ENCODE peak calls at places on chromosomes 16 and 17, in six cellular contexts. One of them, this sample, is unnamed.

GRCh38 chr16:56781565-56781964 is 51.6 kb downstream of the NUP93 start:
- DNase-seq in uterus: no peak
- DNase-seq in A549: no peak
- DNase-seq in adrenal gland: no peak
- DNase-seq in tibial nerve: no peak
- DNase-seq in spleen: no peak
- DNase-seq in this sample: no peak

GRCh38 chr16:23729503-23730424 is 16.7 kb upstream of the ERN2 start:
- DNase-seq in uterus: no peak
- DNase-seq in A549: peak; percentile 42
- DNase-seq in adrenal gland: peak; percentile 28
- DNase-seq in tibial nerve: no peak
- DNase-seq in spleen: no peak
- DNase-seq in this sample: no peak

GRCh38 chr16:56481468-56482112 is 30.2 kb downstream of the OGFOD1 start:
- DNase-seq in uterus: no peak
- DNase-seq in A549: no peak
- DNase-seq in adrenal gland: no peak
- DNase-seq in tibial nerve: no peak
- DNase-seq in spleen: no peak
- DNase-seq in this sample: no peak

GRCh38 chr17:20080513-20080912 is 71.4 kb downstream of the SPECC1 start:
- DNase-seq in uterus: no peak
- DNase-seq in A549: no peak
- DNase-seq in adrenal gland: no peak
- DNase-seq in tibial nerve: no peak
- DNase-seq in spleen: no peak
- DNase-seq in this sample: no peak

GRCh38 chr16:10039220-10040096 is 142.8 kb downstream of the GRIN2A start:
- DNase-seq in uterus: no peak
- DNase-seq in A549: peak; percentile 38
- DNase-seq in adrenal gland: no peak
- DNase-seq in tibial nerve: no peak
- DNase-seq in spleen: no peak
- DNase-seq in this sample: peak; percentile 27

GRCh38 chr17:50817142-50817751 is 18.1 kb upstream of the WFIKKN2 start:
- DNase-seq in uterus: no peak
- DNase-seq in A549: peak; percentile 43
- DNase-seq in adrenal gland: peak; percentile 61
- DNase-seq in tibial nerve: peak; percentile 26
- DNase-seq in spleen: peak; percentile 87
- DNase-seq in this sample: peak; percentile 34

GRCh38 chr16:74565378-74565777 is 41.5 kb downstream of the GLG1 start:
- DNase-seq in uterus: no peak
- DNase-seq in A549: no peak
- DNase-seq in adrenal gland: no peak
- DNase-seq in tibial nerve: no peak
- DNase-seq in spleen: no peak
- DNase-seq in this sample: no peak

GRCh38 chr17:30964878-30965277 is 6.0 kb upstream of the RNF135 start:
- DNase-seq in uterus: no peak
- DNase-seq in A549: no peak
- DNase-seq in adrenal gland: no peak
- DNase-seq in tibial nerve: no peak
- DNase-seq in spleen: no peak
- DNase-seq in this sample: no peak

GRCh38 chr17:82399601-82400101 is 18.5 kb upstream of the HEXD start:
- DNase-seq in uterus: no peak
- DNase-seq in A549: no peak
- DNase-seq in adrenal gland: no peak
- DNase-seq in tibial nerve: no peak
- DNase-seq in spleen: no peak
- DNase-seq in this sample: no peak

GRCh38 chr16:8505327-8505991 is 84.9 kb downstream of the TMEM114 start:
- DNase-seq in uterus: no peak
- DNase-seq in A549: no peak
- DNase-seq in adrenal gland: no peak
- DNase-seq in tibial nerve: no peak
- DNase-seq in spleen: no peak
- DNase-seq in this sample: no peak

GRCh38 chr17:17706140-17707060 is 25.1 kb downstream of the RAI1 start:
- DNase-seq in uterus: no peak
- DNase-seq in A549: no peak
- DNase-seq in adrenal gland: no peak
- DNase-seq in tibial nerve: no peak
- DNase-seq in spleen: no peak
- DNase-seq in this sample: no peak
- TF ChIP-seq POLR2A in uterus: no peak
- TF ChIP-seq POLR2A in A549: no peak
- TF ChIP-seq POLR2A in adrenal gland: no peak
- TF ChIP-seq POLR2A in tibial nerve: no peak
- TF ChIP-seq POLR2A in spleen: no peak
- TF ChIP-seq POLR2A in this sample: no peak

GRCh38 chr17:66676421-66676820 is 158.5 kb upstream of the CACNG5 start:
- DNase-seq in uterus: no peak
- DNase-seq in A549: peak; percentile 92
- DNase-seq in adrenal gland: peak; percentile 35
- DNase-seq in tibial nerve: no peak
- DNase-seq in spleen: no peak
- DNase-seq in this sample: peak; percentile 3
- TF ChIP-seq CTCF in uterus: no peak
- TF ChIP-seq CTCF in A549: no peak
- TF ChIP-seq CTCF in adrenal gland: no peak
- TF ChIP-seq CTCF in tibial nerve: no peak
- TF ChIP-seq CTCF in spleen: no peak
- TF ChIP-seq CTCF in this sample: no peak

DNA sequence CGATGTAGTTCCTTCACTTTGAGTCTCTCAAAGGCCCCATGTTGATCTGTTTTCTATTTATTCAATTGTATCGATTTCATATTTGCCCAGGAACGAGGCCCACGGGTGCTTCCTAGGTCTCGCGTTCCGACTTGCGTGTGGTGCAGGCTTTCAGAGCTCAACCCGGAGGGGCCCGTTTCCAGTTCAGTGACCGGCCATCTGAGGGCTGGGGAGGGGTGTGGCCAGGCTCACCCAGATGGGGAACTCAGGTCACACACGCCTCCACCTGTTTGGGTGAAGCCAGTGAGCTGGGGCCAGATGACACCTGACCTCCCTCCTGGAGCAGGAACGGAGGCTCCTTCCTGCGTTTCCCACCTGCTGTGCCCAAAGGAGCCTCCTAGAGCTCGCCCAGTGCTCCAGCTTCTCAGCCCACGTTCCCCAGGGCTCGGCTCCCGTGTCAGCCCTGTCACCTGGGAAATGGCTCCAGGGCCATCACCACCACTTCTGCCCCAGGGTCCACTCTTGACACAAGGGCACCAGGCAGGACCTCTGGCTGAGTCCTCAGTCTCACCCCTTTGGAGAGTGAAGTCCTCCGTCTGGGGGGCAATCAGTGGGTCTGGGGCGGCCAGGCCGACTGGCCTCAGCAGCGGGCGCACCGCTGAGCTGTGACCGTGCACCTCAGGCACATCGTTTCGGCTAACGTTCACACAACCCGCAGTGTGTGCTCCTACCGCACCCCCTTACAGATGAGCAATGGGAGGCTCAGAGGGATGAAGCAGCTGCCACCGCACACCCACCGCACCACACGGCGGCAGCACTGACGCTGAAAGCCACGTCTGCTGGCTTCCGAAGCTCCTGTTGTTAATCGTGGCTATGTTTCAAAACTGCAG is 18.0 kb downstream of the FOXF1 start:
- DNase-seq in uterus: no peak
- DNase-seq in A549: no peak
- DNase-seq in adrenal gland: no peak
- DNase-seq in tibial nerve: no peak
- DNase-seq in spleen: no peak
- DNase-seq in this sample: no peak
- H3K27ac ChIP-seq in uterus: no peak overlapping the region
- H3K27ac ChIP-seq in A549: no peak overlapping the region
- H3K27ac ChIP-seq in adrenal gland: no peak overlapping the region
- H3K27ac ChIP-seq in tibial nerve: no peak overlapping the region
- H3K27ac ChIP-seq in spleen: no peak overlapping the region
- H3K27ac ChIP-seq in this sample: no peak overlapping the region

DNA sequence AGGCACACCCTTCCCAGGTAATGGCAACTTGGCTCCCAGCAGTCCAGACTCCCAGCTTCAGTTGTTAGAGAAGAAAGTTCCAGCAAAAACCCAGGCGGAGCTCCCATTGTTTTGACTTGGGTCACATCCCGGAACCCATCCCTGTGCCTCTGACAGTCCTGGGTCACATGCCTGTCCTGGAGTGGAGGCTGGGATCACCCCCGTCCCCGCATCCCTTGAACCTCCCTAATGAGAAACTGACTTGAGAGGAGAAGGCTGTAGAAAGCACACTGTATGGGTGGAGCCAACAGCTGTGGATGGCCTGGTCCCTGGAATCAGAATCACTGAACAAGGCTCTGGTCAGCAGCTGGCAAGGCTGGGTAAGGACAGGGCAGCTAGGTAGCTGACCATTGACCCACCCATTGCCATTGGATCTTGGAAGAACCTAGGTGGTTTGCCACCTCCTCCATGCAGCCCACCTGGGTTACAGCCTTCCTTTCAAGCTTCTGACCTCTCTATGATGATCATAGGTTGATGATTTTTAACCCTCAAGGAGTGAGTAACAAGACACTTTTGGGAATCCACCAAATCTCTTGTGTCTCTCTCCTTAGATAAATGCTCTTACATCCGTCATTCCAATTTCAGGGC is 18.3 kb downstream of the NKD1 start:
- DNase-seq in uterus: no peak
- DNase-seq in A549: no peak
- DNase-seq in adrenal gland: no peak
- DNase-seq in tibial nerve: no peak
- DNase-seq in spleen: no peak
- DNase-seq in this sample: no peak
- TF ChIP-seq POLR2A in uterus: no peak
- TF ChIP-seq POLR2A in A549: no peak
- TF ChIP-seq POLR2A in adrenal gland: no peak
- TF ChIP-seq POLR2A in tibial nerve: no peak
- TF ChIP-seq POLR2A in spleen: no peak
- TF ChIP-seq POLR2A in this sample: no peak

GRCh38 chr16:30965436-30965835 is 7.9 kb downstream of the SETD1A start:
- DNase-seq in uterus: no peak
- DNase-seq in A549: no peak
- DNase-seq in adrenal gland: no peak
- DNase-seq in tibial nerve: no peak
- DNase-seq in spleen: no peak
- DNase-seq in this sample: no peak
- TF ChIP-seq CTCF in uterus: no peak
- TF ChIP-seq CTCF in A549: no peak
- TF ChIP-seq CTCF in adrenal gland: no peak
- TF ChIP-seq CTCF in tibial nerve: no peak
- TF ChIP-seq CTCF in spleen: no peak
- TF ChIP-seq CTCF in this sample: no peak

DNA sequence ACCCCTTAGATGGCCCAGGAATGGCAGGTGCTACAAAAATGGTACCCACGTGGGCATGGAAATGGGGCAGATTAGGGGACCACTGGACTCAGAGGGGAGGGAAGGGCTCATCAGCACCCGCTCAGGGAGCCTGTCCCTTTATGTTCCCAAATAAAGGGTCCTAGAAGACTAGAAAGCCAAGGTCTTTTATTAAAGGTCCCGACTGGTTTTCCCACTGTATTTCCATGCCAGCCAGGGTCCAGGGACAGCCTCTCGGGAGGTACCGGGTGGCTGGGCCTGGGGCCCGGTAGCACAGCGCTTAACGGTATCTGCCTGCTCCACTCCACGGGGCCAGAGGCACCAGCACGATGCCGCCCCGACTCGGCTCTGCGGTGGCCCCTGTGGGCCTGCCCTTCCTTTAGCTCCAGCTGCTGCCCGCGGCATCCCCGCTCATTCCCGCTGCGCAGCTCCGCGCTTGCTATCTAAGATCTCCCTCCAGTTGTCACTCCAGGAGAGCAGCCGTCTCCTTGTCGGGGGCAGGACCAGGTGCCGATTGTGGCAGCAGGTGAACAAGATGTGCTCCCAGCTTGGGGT is 1.4 kb downstream of the NT5C start:
- DNase-seq in uterus: no peak
- DNase-seq in A549: no peak
- DNase-seq in adrenal gland: no peak
- DNase-seq in tibial nerve: no peak
- DNase-seq in spleen: peak; percentile 79
- DNase-seq in this sample: no peak
- H3K27ac ChIP-seq in uterus: peak overlapping the region; percentile 88
- H3K27ac ChIP-seq in A549: peak overlapping the region; percentile 97
- H3K27ac ChIP-seq in adrenal gland: peak overlapping the region; percentile 81
- H3K27ac ChIP-seq in tibial nerve: peak overlapping the region; percentile 93
- H3K27ac ChIP-seq in spleen: peak overlapping the region; percentile 94
- H3K27ac ChIP-seq in this sample: no peak overlapping the region

GRCh38 chr16:89123831-89124100 is 30.1 kb downstream of the ACSF3 start:
- DNase-seq in uterus: no peak
- DNase-seq in A549: no peak
- DNase-seq in adrenal gland: no peak
- DNase-seq in tibial nerve: no peak
- DNase-seq in spleen: peak; percentile 65
- DNase-seq in this sample: no peak
- TF ChIP-seq POLR2A in uterus: no peak
- TF ChIP-seq POLR2A in A549: no peak
- TF ChIP-seq POLR2A in adrenal gland: no peak
- TF ChIP-seq POLR2A in tibial nerve: no peak
- TF ChIP-seq POLR2A in spleen: no peak
- TF ChIP-seq POLR2A in this sample: no peak

GRCh38 chr17:16438557-16439302 is 23.4 kb downstream of the TRPV2 start:
- DNase-seq in uterus: peak; percentile 97
- DNase-seq in A549: peak; percentile 100
- DNase-seq in adrenal gland: peak; percentile 98
- DNase-seq in tibial nerve: peak; percentile 93
- DNase-seq in spleen: peak; percentile 96
- DNase-seq in this sample: peak; percentile 96

GRCh38 chr17:16439303-16439791 is 24.0 kb downstream of the TRPV2 start:
- DNase-seq in uterus: no peak
- DNase-seq in A549: no peak
- DNase-seq in adrenal gland: no peak
- DNase-seq in tibial nerve: no peak
- DNase-seq in spleen: no peak
- DNase-seq in this sample: peak; percentile 55

GRCh38 chr17:16438173-16438556 is 22.8 kb downstream of the TRPV2 start:
- DNase-seq in uterus: no peak
- DNase-seq in A549: no peak
- DNase-seq in adrenal gland: no peak
- DNase-seq in tibial nerve: no peak
- DNase-seq in spleen: no peak
- DNase-seq in this sample: no peak

GRCh38 chr17:16435951-16436886 is 20.8 kb downstream of the TRPV2 start:
- DNase-seq in uterus: no peak
- DNase-seq in A549: no peak
- DNase-seq in adrenal gland: no peak
- DNase-seq in tibial nerve: no peak
- DNase-seq in spleen: no peak
- DNase-seq in this sample: peak; percentile 40

GRCh38 chr17:16437083-16437482 is 21.7 kb downstream of the TRPV2 start:
- DNase-seq in uterus: no peak
- DNase-seq in A549: no peak
- DNase-seq in adrenal gland: no peak
- DNase-seq in tibial nerve: no peak
- DNase-seq in spleen: no peak
- DNase-seq in this sample: no peak
- TF ChIP-seq CTCF in uterus: no peak
- TF ChIP-seq CTCF in A549: no peak
- TF ChIP-seq CTCF in adrenal gland: no peak
- TF ChIP-seq CTCF in tibial nerve: no peak
- TF ChIP-seq CTCF in spleen: no peak
- TF ChIP-seq CTCF in this sample: no peak

This sample was measured in thyroid gland.